ENCODE peak calls at places on chromosomes 3 and 15, in six cellular contexts. One of them, this sample, is unnamed.

GRCh38 chr3:149395107-149396089 is 17.9 kb upstream of the TM4SF1 start:
- DNase-seq in esophagus squamous epithelium: no peak
- DNase-seq in left ventricle myocardium inferior: no peak
- DNase-seq in cardiac fibroblast: peak; percentile 75
- DNase-seq in tibial nerve: no peak
- DNase-seq in endothelial cell: no peak
- DNase-seq in this sample: no peak

GRCh38 chr3:197547618-197548017 is 8.2 kb downstream of the BDH1 start:
- DNase-seq in esophagus squamous epithelium: no peak
- DNase-seq in left ventricle myocardium inferior: no peak
- DNase-seq in cardiac fibroblast: no peak
- DNase-seq in tibial nerve: no peak
- DNase-seq in endothelial cell: peak; percentile 22
- DNase-seq in this sample: no peak

GRCh38 chr3:115148142-115148790 is 1.2 kb upstream of the ZBTB20 start:
- DNase-seq in esophagus squamous epithelium: no peak
- DNase-seq in left ventricle myocardium inferior: no peak
- DNase-seq in cardiac fibroblast: no peak
- DNase-seq in tibial nerve: no peak
- DNase-seq in endothelial cell: no peak
- DNase-seq in this sample: no peak

GRCh38 chr3:142963266-142964149 is at the start of gene PAQR9:
- DNase-seq in esophagus squamous epithelium: no peak
- DNase-seq in left ventricle myocardium inferior: peak; percentile 27
- DNase-seq in cardiac fibroblast: no peak
- DNase-seq in tibial nerve: no peak
- DNase-seq in endothelial cell: peak; percentile 30
- DNase-seq in this sample: no peak

GRCh38 chr15:29093065-29093435 is 176.6 kb downstream of the NSMCE3 start:
- DNase-seq in esophagus squamous epithelium: no peak
- DNase-seq in left ventricle myocardium inferior: no peak
- DNase-seq in cardiac fibroblast: no peak
- DNase-seq in tibial nerve: no peak
- DNase-seq in endothelial cell: no peak
- DNase-seq in this sample: no peak

GRCh38 chr3:123478314-123478713 is 29.4 kb upstream of the ADCY5 start:
- DNase-seq in esophagus squamous epithelium: no peak
- DNase-seq in left ventricle myocardium inferior: no peak
- DNase-seq in cardiac fibroblast: no peak
- DNase-seq in tibial nerve: no peak
- DNase-seq in endothelial cell: no peak
- DNase-seq in this sample: no peak

GRCh38 chr3:52374173-52374572 is 58.1 kb downstream of the DNAH1 start:
- DNase-seq in esophagus squamous epithelium: no peak
- DNase-seq in left ventricle myocardium inferior: no peak
- DNase-seq in cardiac fibroblast: no peak
- DNase-seq in tibial nerve: no peak
- DNase-seq in endothelial cell: no peak
- DNase-seq in this sample: no peak

GRCh38 chr3:66121288-66121687 is 82.6 kb upstream of the MAGI1 start:
- DNase-seq in esophagus squamous epithelium: no peak
- DNase-seq in left ventricle myocardium inferior: no peak
- DNase-seq in cardiac fibroblast: no peak
- DNase-seq in tibial nerve: no peak
- DNase-seq in endothelial cell: no peak
- DNase-seq in this sample: no peak

GRCh38 chr3:170689218-170689874 is 103.5 kb upstream of the SLC7A14 start:
- DNase-seq in esophagus squamous epithelium: no peak
- DNase-seq in left ventricle myocardium inferior: no peak
- DNase-seq in cardiac fibroblast: peak; percentile 95
- DNase-seq in tibial nerve: no peak
- DNase-seq in endothelial cell: peak; percentile 4
- DNase-seq in this sample: no peak

GRCh38 chr3:42179110-42179725 is 86.8 kb downstream of the CCK start:
- DNase-seq in esophagus squamous epithelium: no peak
- DNase-seq in left ventricle myocardium inferior: no peak
- DNase-seq in cardiac fibroblast: peak; percentile 88
- DNase-seq in tibial nerve: no peak
- DNase-seq in endothelial cell: no peak
- DNase-seq in this sample: no peak

GRCh38 chr3:73094127-73094526 is 32.7 kb downstream of the EBLN2 start:
- DNase-seq in esophagus squamous epithelium: no peak
- DNase-seq in left ventricle myocardium inferior: no peak
- DNase-seq in cardiac fibroblast: no peak
- DNase-seq in tibial nerve: no peak
- DNase-seq in endothelial cell: no peak
- DNase-seq in this sample: no peak

GRCh38 chr3:126893651-126894050 is 89.3 kb upstream of the PLXNA1 start:
- DNase-seq in esophagus squamous epithelium: no peak
- DNase-seq in left ventricle myocardium inferior: no peak
- DNase-seq in cardiac fibroblast: no peak
- DNase-seq in tibial nerve: no peak
- DNase-seq in endothelial cell: no peak
- DNase-seq in this sample: no peak

GRCh38 chr3:126891791-126892190 is 91.1 kb upstream of the PLXNA1 start:
- DNase-seq in esophagus squamous epithelium: no peak
- DNase-seq in left ventricle myocardium inferior: no peak
- DNase-seq in cardiac fibroblast: no peak
- DNase-seq in tibial nerve: no peak
- DNase-seq in endothelial cell: no peak
- DNase-seq in this sample: no peak

GRCh38 chr3:126889276-126890201 is 93.4 kb upstream of the PLXNA1 start:
- DNase-seq in esophagus squamous epithelium: no peak
- DNase-seq in left ventricle myocardium inferior: no peak
- DNase-seq in cardiac fibroblast: no peak
- DNase-seq in tibial nerve: no peak
- DNase-seq in endothelial cell: no peak
- DNase-seq in this sample: no peak

GRCh38 chr3:126888186-126888760 is 94.6 kb upstream of the PLXNA1 start:
- DNase-seq in esophagus squamous epithelium: no peak
- DNase-seq in left ventricle myocardium inferior: no peak
- DNase-seq in cardiac fibroblast: no peak
- DNase-seq in tibial nerve: no peak
- DNase-seq in endothelial cell: no peak
- DNase-seq in this sample: no peak

DNA sequence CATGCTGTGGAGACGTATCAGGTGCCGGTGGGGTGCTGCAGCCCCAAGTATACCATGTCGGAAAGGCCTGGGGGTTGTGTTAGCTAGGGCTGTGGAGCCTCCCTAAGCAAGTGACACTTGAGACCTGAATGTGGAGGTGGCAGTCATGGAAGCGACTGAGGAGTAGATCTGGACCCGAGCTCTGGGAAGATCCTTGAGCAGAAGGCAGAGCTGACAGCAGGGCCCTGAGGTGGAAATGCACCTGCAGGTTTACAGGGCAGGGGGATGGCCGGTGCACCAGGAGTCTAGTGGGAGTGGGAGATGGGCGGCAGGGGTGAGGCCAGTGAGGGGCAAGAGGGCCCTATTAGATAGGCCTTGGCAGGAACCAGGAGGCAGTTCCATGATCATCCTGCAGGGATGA is 91.8 kb upstream of the PLXNA1 start:
- DNase-seq in esophagus squamous epithelium: no peak
- DNase-seq in left ventricle myocardium inferior: no peak
- DNase-seq in cardiac fibroblast: no peak
- DNase-seq in tibial nerve: no peak
- DNase-seq in endothelial cell: no peak
- DNase-seq in this sample: no peak
- TF ChIP-seq CTCF in esophagus squamous epithelium: no peak
- TF ChIP-seq CTCF in left ventricle myocardium inferior: no peak
- TF ChIP-seq CTCF in cardiac fibroblast: no peak
- TF ChIP-seq CTCF in tibial nerve: no peak
- TF ChIP-seq CTCF in endothelial cell: no peak
- TF ChIP-seq CTCF in this sample: no peak

DNA sequence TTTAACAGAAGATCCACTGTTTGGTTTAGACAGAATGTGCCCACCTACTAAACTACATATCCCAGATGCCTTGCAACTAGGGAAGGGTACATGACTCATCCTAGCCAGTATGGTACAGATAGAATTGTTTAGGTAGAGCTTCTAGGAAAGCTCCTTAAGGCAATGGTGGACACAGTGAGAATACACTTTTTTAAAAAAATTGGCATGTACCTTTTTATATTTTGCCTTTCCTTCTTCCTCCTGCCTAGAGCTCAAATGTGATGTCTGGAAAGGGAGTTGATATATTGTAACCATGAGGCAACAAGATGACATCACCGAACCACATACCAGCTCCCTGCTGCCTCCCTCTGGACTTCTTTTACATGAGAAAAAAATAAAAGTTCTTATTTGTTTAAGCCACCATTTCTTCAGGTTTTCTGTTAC is 14.4 kb upstream of the C3orf80 start:
- DNase-seq in esophagus squamous epithelium: no peak
- DNase-seq in left ventricle myocardium inferior: no peak
- DNase-seq in cardiac fibroblast: peak; percentile 87
- DNase-seq in tibial nerve: no peak
- DNase-seq in endothelial cell: no peak
- DNase-seq in this sample: no peak
- TF ChIP-seq CTCF in esophagus squamous epithelium: no peak
- TF ChIP-seq CTCF in left ventricle myocardium inferior: no peak
- TF ChIP-seq CTCF in cardiac fibroblast: peak; percentile 48
- TF ChIP-seq CTCF in tibial nerve: no peak
- TF ChIP-seq CTCF in endothelial cell: no peak
- TF ChIP-seq CTCF in this sample: peak; percentile 8

GRCh38 chr3:88640581-88640980 is 466.8 kb upstream of the EPHA3 start:
- DNase-seq in esophagus squamous epithelium: no peak
- DNase-seq in left ventricle myocardium inferior: no peak
- DNase-seq in cardiac fibroblast: no peak
- DNase-seq in tibial nerve: no peak
- DNase-seq in endothelial cell: no peak
- DNase-seq in this sample: no peak

DNA sequence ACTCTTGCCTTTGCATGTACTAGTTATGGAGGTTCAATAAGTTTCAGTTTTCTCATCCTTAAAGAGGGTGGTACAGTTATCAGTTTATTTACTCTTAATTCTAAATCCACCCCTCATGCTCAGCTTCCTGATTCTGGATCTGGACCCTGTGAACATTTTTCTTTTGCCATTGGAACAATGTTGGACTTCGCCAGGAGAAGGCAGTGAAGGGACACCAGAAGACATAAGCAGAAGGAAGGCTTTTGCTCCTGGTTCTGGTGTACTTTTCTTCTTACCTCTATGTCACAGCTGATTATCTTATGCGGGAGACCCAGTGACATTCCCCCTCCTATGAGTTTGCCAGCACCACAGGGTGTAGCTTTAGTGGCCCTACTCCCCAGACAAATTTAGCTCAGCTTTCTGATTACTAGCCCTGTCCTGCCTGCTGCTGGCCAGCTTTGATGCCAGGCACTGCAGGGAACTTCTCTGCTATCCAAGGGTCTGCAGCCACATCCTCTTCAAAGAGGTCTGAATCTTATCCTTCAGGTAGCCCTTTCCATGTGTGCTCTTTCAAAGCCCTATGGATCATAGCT is 466.3 kb upstream of the EPHA3 start:
- DNase-seq in esophagus squamous epithelium: no peak
- DNase-seq in left ventricle myocardium inferior: no peak
- DNase-seq in cardiac fibroblast: peak; percentile 2
- DNase-seq in tibial nerve: no peak
- DNase-seq in endothelial cell: no peak
- DNase-seq in this sample: no peak
- TF ChIP-seq CTCF in esophagus squamous epithelium: no peak
- TF ChIP-seq CTCF in left ventricle myocardium inferior: peak; percentile 28
- TF ChIP-seq CTCF in cardiac fibroblast: no peak
- TF ChIP-seq CTCF in tibial nerve: no peak
- TF ChIP-seq CTCF in endothelial cell: no peak
- TF ChIP-seq CTCF in this sample: no peak

GRCh38 chr3:80559701-80560100 is 791.9 kb upstream of the ROBO1 start:
- DNase-seq in esophagus squamous epithelium: no peak
- DNase-seq in left ventricle myocardium inferior: no peak
- DNase-seq in cardiac fibroblast: no peak
- DNase-seq in tibial nerve: no peak
- DNase-seq in endothelial cell: no peak
- DNase-seq in this sample: no peak
- TF ChIP-seq CTCF in esophagus squamous epithelium: no peak
- TF ChIP-seq CTCF in left ventricle myocardium inferior: no peak
- TF ChIP-seq CTCF in cardiac fibroblast: no peak
- TF ChIP-seq CTCF in tibial nerve: no peak
- TF ChIP-seq CTCF in endothelial cell: no peak
- TF ChIP-seq CTCF in this sample: no peak

This sample was measured in D721Med.